ENCODE peak calls at places on chromosomes 16 and 17, in six cellular contexts. R, I, P, Q, N and U are unnamed samples.

GRCh38 chr17:79812969-79813825 is 16.3 kb upstream of the CBX8 start:
- DNase-seq in R (no peak), I (peak), P (no peak), Q (no peak), N (no peak), U (no peak)

GRCh38 chr16:1818873-1819525 is 7.6 kb downstream of the HAGH start:
- DNase-seq in R (no peak), I (no peak), P (no peak), Q (no peak), N (no peak), U (no peak)

GRCh38 chr17:62966426-62967110 is 533 bp downstream of the TANC2 start:
- DNase-seq in R (peak), I (peak), P (peak), Q (no peak), N (peak), U (peak)

GRCh38 chr16:46658925-46659324 is 30.1 kb downstream of the VPS35 start:
- DNase-seq in R (no peak), I (no peak), P (peak), Q (no peak), N (peak), U (no peak)

GRCh38 chr16:77558786-77559185 is 124.0 kb upstream of the ADAMTS18 start:
- DNase-seq in R (no peak), I (no peak), P (no peak), Q (no peak), N (no peak), U (no peak)

GRCh38 chr17:17075037-17075755 is 32.9 kb downstream of the MPRIP start:
- DNase-seq in R (no peak), I (peak), P (no peak), Q (peak), N (no peak), U (no peak)

GRCh38 chr16:83960521-83961249 is 7.4 kb upstream of the NECAB2 start:
- DNase-seq in R (no peak), I (no peak), P (no peak), Q (no peak), N (no peak), U (no peak)

GRCh38 chr16:47586121-47586520 is 125.0 kb downstream of the PHKB start:
- DNase-seq in R (no peak), I (no peak), P (no peak), Q (no peak), N (no peak), U (no peak)

GRCh38 chr17:57545836-57546305 is 199.2 kb downstream of the CCDC182 start:
- DNase-seq in R (no peak), I (peak), P (no peak), Q (no peak), N (no peak), U (no peak)

GRCh38 chr16:67490330-67491096 is 7.2 kb upstream of the AGRP start:
- DNase-seq in R (no peak), I (no peak), P (no peak), Q (no peak), N (no peak), U (no peak)

GRCh38 chr17:17304521-17304985 is 1.4 kb downstream of the NT5M start:
- DNase-seq in R (no peak), I (no peak), P (no peak), Q (peak), N (no peak), U (no peak)

GRCh38 chr16:27924411-27925118 is 138.9 kb downstream of the GSG1L start:
- DNase-seq in R (no peak), I (no peak), P (no peak), Q (no peak), N (no peak), U (no peak)

GRCh38 chr17:39666601-39667261 is 1.5 kb upstream of the PNMT start:
- DNase-seq in R (no peak), I (no peak), P (peak), Q (no peak), N (peak), U (peak)

GRCh38 chr16:17572145-17572544 is 101.4 kb upstream of the XYLT1 start:
- DNase-seq in R (no peak), I (no peak), P (no peak), Q (no peak), N (no peak), U (no peak)

GRCh38 chr16:24850289-24850931 is 4.6 kb downstream of the SLC5A11 start:
- DNase-seq in R (no peak), I (no peak), P (no peak), Q (no peak), N (no peak), U (peak)

GRCh38 chr16:280991-281659 is 734 bp downstream of the ARHGDIG start:
- DNase-seq in R (no peak), I (no peak), P (no peak), Q (no peak), N (no peak), U (no peak)

GRCh38 chr17:45935197-45935709 is 40.9 kb downstream of the MAPT start:
- DNase-seq in R (no peak), I (no peak), P (no peak), Q (no peak), N (no peak), U (no peak)

GRCh38 chr17:70366421-70366820 is 197.1 kb downstream of the KCNJ2 start:
- DNase-seq in R (no peak), I (no peak), P (no peak), Q (no peak), N (no peak), U (no peak)

GRCh38 chr16:14629612-14629918 is 495 bp downstream of the PARN start:
- DNase-seq in R (no peak), I (no peak), P (no peak), Q (peak), N (no peak), U (no peak)

GRCh38 chr17:70447588-70447987 is 278.3 kb downstream of the KCNJ2 start:
- DNase-seq in R (no peak), I (no peak), P (no peak), Q (no peak), N (no peak), U (no peak)

GRCh38 chr17:795721-796120 is 13.6 kb downstream of the MRM3 start:
- DNase-seq in R (no peak), I (no peak), P (no peak), Q (no peak), N (no peak), U (no peak)

GRCh38 chr17:19718613-19719364 is 2.4 kb upstream of the SLC47A2 start:
- DNase-seq in R (no peak), I (no peak), P (no peak), Q (no peak), N (no peak), U (no peak)

GRCh38 chr17:47877368-47878034 is 18.5 kb upstream of the SP2 start:
- DNase-seq in R (no peak), I (peak), P (no peak), Q (no peak), N (no peak), U (no peak)

GRCh38 chr17:66627985-66628384 is 206.9 kb upstream of the CACNG5 start:
- DNase-seq in R (no peak), I (no peak), P (no peak), Q (no peak), N (no peak), U (no peak)

GRCh38 chr17:50640701-50641338 is 6.1 kb downstream of the ABCC3 start:
- DNase-seq in R (no peak), I (no peak), P (no peak), Q (no peak), N (no peak), U (no peak)

GRCh38 chr16:29893553-29893952 is 5.8 kb downstream of the SEZ6L2 start:
- DNase-seq in R (no peak), I (no peak), P (no peak), Q (no peak), N (no peak), U (no peak)

GRCh38 chr17:44251062-44251461 is 16.9 kb downstream of the SLC4A1 start:
- DNase-seq in R (no peak), I (no peak), P (no peak), Q (no peak), N (no peak), U (no peak)

GRCh38 chr16:87816507-87817100 is 50.8 kb upstream of the KLHDC4 start:
- DNase-seq in R (no peak), I (no peak), P (no peak), Q (no peak), N (no peak), U (no peak)

GRCh38 chr17:59141860-59142259 is 13.1 kb downstream of the SKA2 start:
- DNase-seq in R (no peak), I (no peak), P (no peak), Q (no peak), N (no peak), U (no peak)

GRCh38 chr16:85483424-85483823 is 129.7 kb upstream of the GSE1 start:
- DNase-seq in R (no peak), I (peak), P (no peak), Q (no peak), N (no peak), U (no peak)

GRCh38 chr16:1093284-1094123 is 2.5 kb downstream of the C1QTNF8 start:
- DNase-seq in R (no peak), I (no peak), P (no peak), Q (no peak), N (no peak), U (no peak)

GRCh38 chr16:78519896-78520295 is 420.4 kb downstream of the WWOX start:
- DNase-seq in R (no peak), I (no peak), P (no peak), Q (no peak), N (no peak), U (no peak)

GRCh38 chr16:29028457-29029167 is 43.8 kb downstream of the LAT start:
- DNase-seq in R (no peak), I (no peak), P (no peak), Q (no peak), N (no peak), U (no peak)

GRCh38 chr17:34503804-34504203 is 75.6 kb upstream of the TMEM132E start:
- DNase-seq in R (no peak), I (no peak), P (peak), Q (no peak), N (peak), U (no peak)

GRCh38 chr17:12046786-12047185 is 26.1 kb downstream of the MAP2K4 start:
- DNase-seq in R (no peak), I (no peak), P (no peak), Q (no peak), N (no peak), U (no peak)